ENCODE peak calls at places on chromosomes 11 and 22, in four cellular contexts. E is HepG2, N is GM12891, V is H1. T is an unnamed sample.

GRCh38 chr22:40055143-40055926 is 60.6 kb downstream of the FAM83F start:
- DNase-seq in E (no peak), V (no peak), N (peak; percentile 29), T (no peak)

GRCh38 chr11:38169286-38169685 is 1571.2 kb upstream of the RAG2 start:
- DNase-seq in E (peak; percentile 68), N (no peak), V (no peak), T (no peak)

GRCh38 chr11:2899080-2899783 is 13.7 kb upstream of the CDKN1C start:
- DNase-seq in V (no peak), N (no peak), E (no peak), T (no peak)

GRCh38 chr11:113132001-113132400 is 170.8 kb downstream of the NCAM1 start:
- DNase-seq in N (no peak), V (no peak), E (no peak), T (no peak)

GRCh38 chr11:132033051-132033450 is 662.6 kb downstream of the NTM start:
- DNase-seq in E (no peak), V (no peak), N (no peak), T (no peak)

GRCh38 chr11:31529701-31530100 is 20.1 kb downstream of the ELP4 start:
- DNase-seq in N (no peak), V (no peak), E (no peak), T (no peak)

GRCh38 chr11:614583-615452 is 932 bp downstream of the IRF7 start:
- DNase-seq in N (no peak), V (peak; percentile 66), E (no peak), T (no peak)

GRCh38 chr11:17300372-17300771 is 23.8 kb downstream of the NUCB2 start:
- DNase-seq in N (no peak), V (no peak), E (no peak), T (no peak)

GRCh38 chr11:1310772-1311468 is 1.5 kb upstream of the TOLLIP start:
- DNase-seq in V (peak; percentile 46), N (no peak), E (no peak), T (no peak)

GRCh38 chr11:15053201-15053685 is 20.1 kb upstream of the CALCB start:
- DNase-seq in E (no peak), N (no peak), V (no peak), T (no peak)

GRCh38 chr11:2774173-2775082 is 74.6 kb upstream of the KCNQ1OT1 start:
- DNase-seq in V (no peak), E (no peak), N (no peak), T (no peak)

GRCh38 chr11:116740741-116741140 is 32.0 kb downstream of the BUD13 start:
- DNase-seq in E (no peak), N (no peak), V (no peak), T (no peak)

GRCh38 chr11:116738975-116739374 is 33.8 kb downstream of the BUD13 start:
- DNase-seq in V (no peak), N (no peak), E (no peak), T (no peak)

GRCh38 chr11:116736763-116737162 is 36.0 kb downstream of the BUD13 start:
- DNase-seq in N (no peak), E (peak; percentile 60), V (peak; percentile 45), T (no peak)

GRCh38 chr11:116742104-116742503 is 30.7 kb downstream of the BUD13 start:
- DNase-seq in V (no peak), E (no peak), N (no peak), T (no peak)
- TF ChIP-seq POLR2AphosphoS5 in V (no peak), E (no peak), N (no peak), T (no peak)

DNA sequence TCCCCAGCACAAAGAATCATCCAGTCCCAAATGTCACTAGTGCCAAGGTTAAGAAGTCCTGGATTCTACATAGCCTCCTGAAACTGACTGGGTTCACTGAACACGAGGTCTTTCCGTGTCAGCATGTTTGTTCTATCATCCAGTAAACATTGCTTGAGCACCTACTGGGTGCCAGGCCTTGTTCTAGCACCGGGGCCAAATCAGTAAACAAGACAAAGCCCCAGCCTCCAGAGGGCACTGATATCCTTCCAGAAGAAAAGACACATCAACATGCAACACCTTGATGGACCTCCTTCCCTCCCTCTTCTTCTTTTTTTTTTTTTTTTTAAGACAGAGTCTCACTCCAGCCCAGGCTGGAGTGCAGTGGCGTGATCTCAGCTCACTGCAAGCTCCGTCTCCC is 26.9 kb downstream of the TPST2 start:
- DNase-seq in N (no peak), V (no peak), E (no peak), T (no peak)
- TF ChIP-seq POLR2A in N (no peak), V (no peak), E (no peak), T (no peak)

GRCh38 chr22:31075961-31076360 is 5.2 kb upstream of the SMTN start:
- DNase-seq in N (no peak), E (no peak), V (no peak), T (no peak)
- TF ChIP-seq TAF1 in N (no peak), E (no peak), V (no peak), T (no peak)

GRCh38 chr11:8732748-8733241 is 50.2 kb downstream of the RPL27A start:
- DNase-seq in N (no peak), V (no peak), E (no peak), T (no peak)
- TF ChIP-seq POLR2AphosphoS5 in N (no peak), V (no peak), E (no peak), T (no peak)

DNA sequence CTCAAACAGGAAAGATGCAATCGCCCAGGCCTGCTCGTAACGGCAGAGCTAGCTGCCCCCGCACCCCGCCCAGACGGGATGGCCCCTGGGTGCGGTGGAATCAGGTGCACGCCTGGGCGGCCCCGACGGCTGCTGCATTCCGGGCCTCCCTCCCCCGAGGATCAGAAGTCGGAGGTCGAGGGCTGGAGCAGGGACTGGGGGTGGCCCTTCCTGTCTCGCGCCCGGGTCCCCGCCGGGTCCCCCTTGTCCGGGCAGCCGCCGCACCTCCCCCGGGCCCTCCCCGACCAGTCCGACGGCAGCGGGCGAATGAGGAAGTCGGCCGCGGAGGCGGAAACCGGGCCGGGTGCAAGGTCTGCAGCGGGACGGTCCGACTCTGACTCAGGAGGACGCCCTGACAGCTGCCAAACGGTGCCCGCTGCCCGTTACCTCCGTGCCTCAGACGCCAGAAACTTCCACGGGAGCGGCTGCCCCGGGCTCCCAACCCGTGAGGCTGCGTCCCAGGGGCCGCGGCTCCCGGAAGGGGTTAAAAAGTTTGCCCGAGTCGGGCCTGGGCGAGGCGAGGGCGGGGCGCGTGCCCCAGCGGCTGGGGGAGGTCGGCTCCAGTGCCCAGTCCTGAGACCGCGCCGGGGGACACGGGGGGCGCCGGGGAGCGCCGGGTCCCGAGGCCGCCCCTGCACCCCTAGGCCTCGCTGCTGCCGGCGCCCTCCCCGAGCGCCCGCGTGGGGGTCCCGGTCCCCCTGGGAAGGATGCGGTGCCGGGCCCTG is 685 bp downstream of the MYH9 start:
- DNase-seq in N (no peak), V (no peak), E (no peak), T (peak; percentile 46)
- TF ChIP-seq POLR2A in N (no peak), V (peak; percentile 7), E (no peak), T (peak; percentile 71)

DNA sequence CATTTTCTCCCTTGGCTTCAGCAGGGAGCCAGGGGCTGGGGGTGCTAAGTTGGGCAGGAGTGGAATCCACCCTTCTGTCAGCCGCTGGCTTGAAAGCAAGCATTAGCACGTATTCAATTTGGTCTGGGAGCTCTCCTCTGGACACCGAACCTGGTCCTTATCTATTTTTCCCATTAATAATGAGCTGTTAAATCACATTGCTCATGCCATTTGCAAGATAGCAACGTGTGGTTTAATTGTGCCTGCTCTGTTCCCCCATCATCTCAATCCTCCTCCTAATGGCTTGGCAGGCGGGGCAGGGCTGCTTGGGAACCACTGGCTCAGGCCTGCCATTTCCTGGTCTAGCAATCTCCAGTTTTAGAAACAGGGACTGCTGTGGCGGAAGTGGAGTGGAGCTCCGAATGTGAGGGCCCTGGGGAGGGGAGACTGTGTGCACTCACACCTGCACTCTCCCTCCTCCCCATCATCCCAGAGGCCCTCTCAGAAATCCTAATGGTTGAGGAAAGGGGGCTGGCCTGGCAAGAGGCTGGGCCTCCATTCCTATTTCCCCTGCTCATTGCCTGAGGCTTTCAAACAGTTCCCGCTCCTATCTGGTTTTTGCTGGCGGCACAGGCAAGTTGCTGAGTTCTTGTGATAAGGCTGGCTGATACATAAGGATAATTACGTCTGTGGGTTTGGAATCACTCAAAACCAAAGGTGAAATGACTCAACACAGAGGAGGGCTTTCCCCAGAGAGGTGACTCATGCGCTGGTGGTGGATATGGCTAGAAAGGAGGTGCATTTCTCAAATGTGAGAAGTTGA is 201.2 kb upstream of the E2F8 start:
- DNase-seq in V (no peak), E (no peak), N (peak; percentile 34), T (peak; percentile 37)
- TF ChIP-seq TAF1 in V (no peak), E (no peak), N (no peak), T (no peak)

GRCh38 chr22:20108757-20109230 is 7.1 kb upstream of the RANBP1 start:
- DNase-seq in V (no peak), N (no peak), E (no peak), T (no peak)
- TF ChIP-seq POLR2AphosphoS5 in V (no peak), N (no peak), E (no peak), T (no peak)

DNA sequence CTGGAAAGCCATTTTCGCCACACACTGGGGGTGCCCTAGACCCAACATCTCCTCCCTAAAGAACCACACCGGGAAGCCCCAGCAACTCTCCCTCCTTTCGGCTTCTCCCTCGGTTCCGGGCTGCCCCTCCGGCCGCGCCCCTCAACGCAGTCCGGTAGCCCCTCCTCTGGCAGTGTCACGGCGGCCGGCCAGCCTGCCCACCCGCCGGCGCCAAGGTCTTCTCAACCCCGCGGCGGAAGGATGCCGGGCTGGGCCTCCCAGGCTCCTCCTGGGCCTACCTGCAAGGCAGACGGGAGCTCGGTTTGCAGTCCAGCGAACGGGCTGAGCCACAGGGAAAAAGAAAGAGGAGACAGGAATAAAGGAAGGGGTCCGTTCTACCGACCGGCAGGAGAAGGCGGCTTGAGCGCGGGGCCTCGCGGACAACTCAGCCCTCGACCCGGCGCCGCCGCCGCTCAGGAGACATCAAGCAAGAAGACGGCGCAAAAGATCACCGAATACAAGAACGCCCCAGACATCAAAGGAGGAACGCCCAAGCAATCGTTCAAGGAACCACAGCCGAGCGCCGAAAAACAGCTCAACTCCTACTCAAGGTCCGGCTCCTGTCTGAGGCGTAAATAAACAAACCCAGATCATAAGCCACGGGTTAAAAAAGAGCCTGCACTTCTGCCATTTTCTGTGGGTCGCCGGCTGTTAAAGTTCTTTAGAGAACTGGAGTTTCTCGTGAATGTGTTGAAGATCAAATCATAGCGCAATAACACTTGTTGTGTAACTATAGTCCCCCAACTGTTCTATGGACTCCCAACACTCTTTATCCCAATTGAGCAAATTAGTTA is at the start of gene AMBRA1:
- DNase-seq in V (peak; percentile 95), N (peak; percentile 67), E (peak; percentile 95), T (peak; percentile 62)
- TF ChIP-seq POLR2A in V (peak; percentile 83), N (peak; percentile 61), E (peak; percentile 62), T (peak; percentile 84)

GRCh38 chr11:103936059-103936458 is 100.4 kb upstream of the DDI1 start:
- DNase-seq in V (no peak), E (no peak), N (no peak), T (no peak)
- TF ChIP-seq TAF1 in V (no peak), E (no peak), N (no peak), T (no peak)

T was measured in GM12892.